ENCODE peak calls at places on chromosome 20, in nine cellular contexts. One of them, this sample, is unnamed.

GRCh38 chr20:41047279-41047974 is 18.8 kb downstream of the TOP1 start:
- DNase-seq in NCI-H1105 treated with DMSO at 0.1 percent for 48 hours: no peak
- DNase-seq in M059J: peak; percentile 29
- DNase-seq in choroid plexus epithelial cell: no peak
- DNase-seq in T-helper 17 cell: no peak
- DNase-seq in upper lobe of left lung: no peak
- DNase-seq in neural progenitor cell: peak; percentile 20
- DNase-seq in effector memory CD8-positive, alpha-beta T cell: no peak
- DNase-seq in amniotic epithelial cell: no peak
- DNase-seq in this sample: no peak

GRCh38 chr20:26135325-26136110 is 438.9 kb upstream of the ZNF337 start:
- DNase-seq in NCI-H1105 treated with DMSO at 0.1 percent for 48 hours: peak; percentile 91
- DNase-seq in M059J: no peak
- DNase-seq in choroid plexus epithelial cell: no peak
- DNase-seq in T-helper 17 cell: no peak
- DNase-seq in upper lobe of left lung: no peak
- DNase-seq in neural progenitor cell: no peak
- DNase-seq in effector memory CD8-positive, alpha-beta T cell: no peak
- DNase-seq in amniotic epithelial cell: no peak
- DNase-seq in this sample: no peak

GRCh38 chr20:23200914-23201313 is 114.8 kb upstream of the CD93 start:
- DNase-seq in NCI-H1105 treated with DMSO at 0.1 percent for 48 hours: peak; percentile 19
- DNase-seq in M059J: peak; percentile 74
- DNase-seq in choroid plexus epithelial cell: peak; percentile 52
- DNase-seq in T-helper 17 cell: no peak
- DNase-seq in upper lobe of left lung: peak; percentile 65
- DNase-seq in neural progenitor cell: peak; percentile 51
- DNase-seq in effector memory CD8-positive, alpha-beta T cell: no peak
- DNase-seq in amniotic epithelial cell: peak; percentile 37
- DNase-seq in this sample: peak; percentile 74

GRCh38 chr20:7806831-7807230 is 133.4 kb downstream of the HAO1 start:
- DNase-seq in NCI-H1105 treated with DMSO at 0.1 percent for 48 hours: no peak
- DNase-seq in M059J: peak; percentile 34
- DNase-seq in choroid plexus epithelial cell: peak; percentile 4
- DNase-seq in T-helper 17 cell: no peak
- DNase-seq in upper lobe of left lung: no peak
- DNase-seq in neural progenitor cell: no peak
- DNase-seq in effector memory CD8-positive, alpha-beta T cell: no peak
- DNase-seq in amniotic epithelial cell: no peak
- DNase-seq in this sample: no peak

GRCh38 chr20:35991142-35991771 is 22.9 kb downstream of the CNBD2 start:
- DNase-seq in NCI-H1105 treated with DMSO at 0.1 percent for 48 hours: no peak
- DNase-seq in M059J: peak; percentile 54
- DNase-seq in choroid plexus epithelial cell: peak; percentile 74
- DNase-seq in T-helper 17 cell: no peak
- DNase-seq in upper lobe of left lung: no peak
- DNase-seq in neural progenitor cell: peak; percentile 42
- DNase-seq in effector memory CD8-positive, alpha-beta T cell: no peak
- DNase-seq in amniotic epithelial cell: peak; percentile 31
- DNase-seq in this sample: no peak

GRCh38 chr20:33125983-33126382 is 42.0 kb upstream of the BPIFA2 start:
- DNase-seq in NCI-H1105 treated with DMSO at 0.1 percent for 48 hours: no peak
- DNase-seq in M059J: no peak
- DNase-seq in choroid plexus epithelial cell: no peak
- DNase-seq in T-helper 17 cell: no peak
- DNase-seq in upper lobe of left lung: no peak
- DNase-seq in neural progenitor cell: peak; percentile 40
- DNase-seq in effector memory CD8-positive, alpha-beta T cell: no peak
- DNase-seq in amniotic epithelial cell: no peak
- DNase-seq in this sample: no peak

GRCh38 chr20:64264091-64264490 is 8.5 kb downstream of the PCMTD2 start:
- DNase-seq in NCI-H1105 treated with DMSO at 0.1 percent for 48 hours: no peak
- DNase-seq in M059J: no peak
- DNase-seq in choroid plexus epithelial cell: no peak
- DNase-seq in T-helper 17 cell: no peak
- DNase-seq in upper lobe of left lung: no peak
- DNase-seq in neural progenitor cell: no peak
- DNase-seq in effector memory CD8-positive, alpha-beta T cell: no peak
- DNase-seq in amniotic epithelial cell: no peak
- DNase-seq in this sample: no peak

GRCh38 chr20:1332749-1333300 is 3.9 kb upstream of the SDCBP2 start:
- DNase-seq in NCI-H1105 treated with DMSO at 0.1 percent for 48 hours: no peak
- DNase-seq in M059J: peak; percentile 65
- DNase-seq in choroid plexus epithelial cell: no peak
- DNase-seq in T-helper 17 cell: no peak
- DNase-seq in upper lobe of left lung: peak; percentile 21
- DNase-seq in neural progenitor cell: no peak
- DNase-seq in effector memory CD8-positive, alpha-beta T cell: no peak
- DNase-seq in amniotic epithelial cell: no peak
- DNase-seq in this sample: no peak

GRCh38 chr20:9506337-9506821 is 8.0 kb upstream of the LAMP5 start:
- DNase-seq in NCI-H1105 treated with DMSO at 0.1 percent for 48 hours: no peak
- DNase-seq in M059J: no peak
- DNase-seq in choroid plexus epithelial cell: no peak
- DNase-seq in T-helper 17 cell: no peak
- DNase-seq in upper lobe of left lung: no peak
- DNase-seq in neural progenitor cell: no peak
- DNase-seq in effector memory CD8-positive, alpha-beta T cell: no peak
- DNase-seq in amniotic epithelial cell: no peak
- DNase-seq in this sample: no peak

GRCh38 chr20:59400666-59401065 is 100.3 kb downstream of the EDN3 start:
- DNase-seq in NCI-H1105 treated with DMSO at 0.1 percent for 48 hours: no peak
- DNase-seq in M059J: no peak
- DNase-seq in choroid plexus epithelial cell: no peak
- DNase-seq in T-helper 17 cell: no peak
- DNase-seq in upper lobe of left lung: no peak
- DNase-seq in neural progenitor cell: no peak
- DNase-seq in effector memory CD8-positive, alpha-beta T cell: no peak
- DNase-seq in amniotic epithelial cell: no peak
- DNase-seq in this sample: no peak

GRCh38 chr20:48984575-48985219 is 61.4 kb upstream of the CSE1L start:
- DNase-seq in NCI-H1105 treated with DMSO at 0.1 percent for 48 hours: no peak
- DNase-seq in M059J: no peak
- DNase-seq in choroid plexus epithelial cell: peak; percentile 60
- DNase-seq in T-helper 17 cell: no peak
- DNase-seq in upper lobe of left lung: no peak
- DNase-seq in neural progenitor cell: peak; percentile 3
- DNase-seq in effector memory CD8-positive, alpha-beta T cell: no peak
- DNase-seq in amniotic epithelial cell: no peak
- DNase-seq in this sample: no peak

GRCh38 chr20:50366270-50367103 is 143.7 kb upstream of the PTPN1 start:
- DNase-seq in NCI-H1105 treated with DMSO at 0.1 percent for 48 hours: peak; percentile 98
- DNase-seq in M059J: peak; percentile 82
- DNase-seq in choroid plexus epithelial cell: peak; percentile 84
- DNase-seq in T-helper 17 cell: peak; percentile 30
- DNase-seq in upper lobe of left lung: peak; percentile 81
- DNase-seq in neural progenitor cell: no peak
- DNase-seq in effector memory CD8-positive, alpha-beta T cell: peak; percentile 12
- DNase-seq in amniotic epithelial cell: peak; percentile 92
- DNase-seq in this sample: peak; percentile 97

GRCh38 chr20:37379967-37380828 is 34.3 kb downstream of the SRC start:
- DNase-seq in NCI-H1105 treated with DMSO at 0.1 percent for 48 hours: no peak
- DNase-seq in M059J: peak; percentile 64
- DNase-seq in choroid plexus epithelial cell: peak; percentile 38
- DNase-seq in T-helper 17 cell: no peak
- DNase-seq in upper lobe of left lung: no peak
- DNase-seq in neural progenitor cell: no peak
- DNase-seq in effector memory CD8-positive, alpha-beta T cell: no peak
- DNase-seq in amniotic epithelial cell: peak; percentile 76
- DNase-seq in this sample: peak; percentile 56

GRCh38 chr20:61923371-61924166 is 142.1 kb downstream of the TAF4 start:
- DNase-seq in NCI-H1105 treated with DMSO at 0.1 percent for 48 hours: no peak
- DNase-seq in M059J: no peak
- DNase-seq in choroid plexus epithelial cell: no peak
- DNase-seq in T-helper 17 cell: no peak
- DNase-seq in upper lobe of left lung: no peak
- DNase-seq in neural progenitor cell: no peak
- DNase-seq in effector memory CD8-positive, alpha-beta T cell: no peak
- DNase-seq in amniotic epithelial cell: no peak
- DNase-seq in this sample: no peak

GRCh38 chr20:54132612-54133433 is 41.0 kb downstream of the CYP24A1 start:
- DNase-seq in NCI-H1105 treated with DMSO at 0.1 percent for 48 hours: peak; percentile 4
- DNase-seq in M059J: peak; percentile 100
- DNase-seq in choroid plexus epithelial cell: peak; percentile 99
- DNase-seq in T-helper 17 cell: no peak
- DNase-seq in upper lobe of left lung: peak; percentile 48
- DNase-seq in neural progenitor cell: peak; percentile 52
- DNase-seq in effector memory CD8-positive, alpha-beta T cell: no peak
- DNase-seq in amniotic epithelial cell: peak; percentile 99
- DNase-seq in this sample: no peak

GRCh38 chr20:43662943-43663655 is 3.8 kb upstream of the MYBL2 start:
- DNase-seq in NCI-H1105 treated with DMSO at 0.1 percent for 48 hours: no peak
- DNase-seq in M059J: peak; percentile 96
- DNase-seq in choroid plexus epithelial cell: no peak
- DNase-seq in T-helper 17 cell: no peak
- DNase-seq in upper lobe of left lung: no peak
- DNase-seq in neural progenitor cell: no peak
- DNase-seq in effector memory CD8-positive, alpha-beta T cell: no peak
- DNase-seq in amniotic epithelial cell: no peak
- DNase-seq in this sample: no peak

GRCh38 chr20:39851459-39851858 is 837.6 kb downstream of the MAFB start:
- DNase-seq in NCI-H1105 treated with DMSO at 0.1 percent for 48 hours: no peak
- DNase-seq in M059J: peak; percentile 92
- DNase-seq in choroid plexus epithelial cell: no peak
- DNase-seq in T-helper 17 cell: no peak
- DNase-seq in upper lobe of left lung: no peak
- DNase-seq in neural progenitor cell: no peak
- DNase-seq in effector memory CD8-positive, alpha-beta T cell: no peak
- DNase-seq in amniotic epithelial cell: no peak
- DNase-seq in this sample: no peak

GRCh38 chr20:31661625-31662371 is 24.1 kb downstream of the COX4I2 start:
- DNase-seq in NCI-H1105 treated with DMSO at 0.1 percent for 48 hours: peak; percentile 68
- DNase-seq in M059J: peak; percentile 81
- DNase-seq in choroid plexus epithelial cell: peak; percentile 72
- DNase-seq in T-helper 17 cell: peak; percentile 75
- DNase-seq in upper lobe of left lung: peak; percentile 85
- DNase-seq in neural progenitor cell: peak; percentile 90
- DNase-seq in effector memory CD8-positive, alpha-beta T cell: peak; percentile 81
- DNase-seq in amniotic epithelial cell: peak; percentile 65
- DNase-seq in this sample: peak; percentile 94

GRCh38 chr20:17827759-17828559 is 128.2 kb downstream of the BANF2 start:
- DNase-seq in NCI-H1105 treated with DMSO at 0.1 percent for 48 hours: no peak
- DNase-seq in M059J: no peak
- DNase-seq in choroid plexus epithelial cell: no peak
- DNase-seq in T-helper 17 cell: no peak
- DNase-seq in upper lobe of left lung: no peak
- DNase-seq in neural progenitor cell: no peak
- DNase-seq in effector memory CD8-positive, alpha-beta T cell: no peak
- DNase-seq in amniotic epithelial cell: no peak
- DNase-seq in this sample: no peak

This sample was measured in NCI-H146.